ENCODE peak calls at places on chromosomes 13 and 19, in nine cellular contexts. C is ascending aorta, Y is IMR-90, R is WERI-Rb-1, A is fibroblast of pulmonary artery, O is AG09319, U is cardiac fibroblast, S is endodermal cell, Q is psoas muscle. V is an unnamed sample.
A peak's percentile ranks its signal among the peaks of the same experiment; 100 is the strongest.

GRCh38 chr19:33075519-33075918 is 5.5 kb upstream of the GPATCH1 start:
- DNase-seq in O (no peak), U (no peak), C (no peak), A (no peak), S (no peak), Q (no peak), Y (no peak), R (no peak), V (no peak)

GRCh38 chr13:27088619-27089018 is 83.0 kb downstream of the USP12 start:
- DNase-seq in Q (no peak), C (no peak), S (no peak), U (no peak), Y (no peak), O (no peak), R (no peak), A (no peak), V (no peak)

GRCh38 chr19:47124937-47125668 is 5.5 kb upstream of the SAE1 start:
- DNase-seq in R (peak; percentile 32), C (no peak), A (peak; percentile 86), Q (no peak), S (peak; percentile 76), O (no peak), U (peak; percentile 86), Y (peak; percentile 78), V (peak; percentile 74)

GRCh38 chr13:80312967-80313366 is 28.0 kb downstream of the SPRY2 start:
- DNase-seq in Y (peak; percentile 27), O (no peak), A (no peak), R (no peak), Q (no peak), S (no peak), C (no peak), U (peak; percentile 35), V (peak; percentile 26)

GRCh38 chr19:40143612-40144011 is 47.6 kb upstream of the MAP3K10 start:
- DNase-seq in S (no peak), Y (no peak), Q (no peak), O (no peak), C (no peak), R (no peak), A (no peak), U (no peak), V (no peak)

GRCh38 chr13:24083722-24084421 is 76.6 kb upstream of the SPATA13 start:
- DNase-seq in O (no peak), Q (no peak), Y (no peak), R (no peak), C (no peak), A (no peak), U (no peak), S (no peak), V (no peak)

GRCh38 chr13:67075239-67075638 is 154.9 kb downstream of the PCDH9 start:
- DNase-seq in C (no peak), Y (peak; percentile 15), R (no peak), A (peak; percentile 62), O (no peak), Q (no peak), U (peak; percentile 71), S (no peak), V (peak; percentile 2)

GRCh38 chr13:52012512-52012836 is 276 bp downstream of the ALG11 start:
- DNase-seq in Y (no peak), R (no peak), Q (no peak), A (no peak), U (no peak), O (no peak), S (no peak), C (no peak), V (no peak)

DNA sequence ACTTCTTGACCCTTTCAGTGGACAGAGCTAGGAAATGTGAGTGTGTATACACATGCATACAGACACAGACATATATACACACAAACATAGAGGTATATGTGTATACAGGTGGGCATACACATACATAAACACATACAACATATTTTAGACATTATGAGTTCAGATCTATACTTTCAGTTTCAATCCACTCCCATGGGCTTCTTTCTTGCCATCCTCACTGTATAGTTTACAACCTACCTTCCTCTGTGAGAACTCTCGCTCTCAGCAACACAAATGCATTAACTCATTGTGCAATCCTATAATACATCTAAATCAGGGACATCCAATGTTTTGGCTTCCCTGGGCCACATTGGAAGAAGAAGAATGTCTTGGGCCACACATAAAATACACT is 21.2 kb upstream of the SCEL start:
- DNase-seq in C (no peak), U (no peak), Q (no peak), O (no peak), R (no peak), Y (no peak), A (no peak), S (no peak), V (no peak)
- TF ChIP-seq CTCF in C (no peak), U (no peak), Q (no peak), O (no peak), R (no peak), Y (no peak), A (no peak), S (no peak), V (no peak)

GRCh38 chr13:62358646-62358932 is 942.9 kb upstream of the PCDH20 start:
- DNase-seq in Y (no peak), O (no peak), A (no peak), U (no peak), C (no peak), Q (no peak), S (no peak), R (no peak), V (no peak)

GRCh38 chr13:62360609-62361008 is 945.0 kb upstream of the PCDH20 start:
- DNase-seq in A (no peak), Q (no peak), S (no peak), O (no peak), C (no peak), Y (no peak), R (no peak), U (no peak), V (no peak)

GRCh38 chr13:62356977-62357376 is 941.3 kb upstream of the PCDH20 start:
- DNase-seq in R (no peak), O (no peak), Y (peak; percentile 34), U (no peak), Q (no peak), C (no peak), A (no peak), S (no peak), V (no peak)

DNA sequence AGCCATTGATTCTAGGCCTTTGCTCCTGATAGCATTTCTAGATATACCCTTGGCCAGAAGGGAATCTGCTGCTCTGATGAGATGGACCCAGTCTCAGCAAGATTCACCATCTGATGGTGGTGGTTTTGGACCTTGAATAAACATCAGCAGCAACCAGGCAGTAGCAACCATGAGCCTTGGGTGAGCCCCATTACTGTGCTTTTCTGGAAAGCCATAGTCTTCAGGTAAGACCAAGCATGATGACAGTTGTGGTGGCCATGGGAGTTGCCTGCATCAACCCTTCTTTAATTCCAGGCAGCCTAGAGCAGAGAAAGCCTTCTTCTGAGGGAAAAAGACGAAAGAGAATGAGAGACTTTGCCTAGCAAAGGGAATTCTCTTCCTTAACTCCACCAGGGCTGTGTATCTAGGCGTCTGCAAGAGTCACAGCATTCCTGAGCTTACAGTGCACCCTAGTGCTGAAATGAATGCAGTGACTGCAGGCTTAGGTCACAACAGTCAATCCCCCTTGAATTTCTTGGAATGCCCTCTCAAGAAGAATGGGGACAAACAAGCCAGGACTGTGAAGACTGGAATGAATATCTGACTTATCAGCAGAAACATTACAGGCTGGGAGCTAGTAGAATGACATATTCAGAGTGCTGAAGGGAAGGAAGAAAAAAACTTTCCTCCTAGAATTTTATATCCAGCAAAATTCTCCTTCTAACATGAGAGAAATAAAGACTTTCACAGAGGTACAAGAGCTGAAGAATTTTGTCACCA is 942.4 kb upstream of the PCDH20 start:
- DNase-seq in C (no peak), Y (peak; percentile 71), S (peak; percentile 88), Q (no peak), U (peak; percentile 19), A (peak; percentile 63), R (peak; percentile 32), O (peak; percentile 2), V (no peak)
- TF ChIP-seq CTCF in C (no peak), Y (peak; percentile 69), S (peak; percentile 95), Q (no peak), U (peak; percentile 7), A (peak; percentile 52), R (peak; percentile 66), O (peak; percentile 53), V (no peak)

GRCh38 chr19:16573296-16573695 is 1.1 kb upstream of the SLC35E1 start:
- DNase-seq in R (no peak), A (no peak), C (no peak), Y (no peak), S (no peak), U (no peak), Q (no peak), O (no peak), V (no peak)

GRCh38 chr19:16571689-16572331 is 405 bp downstream of the SLC35E1 start:
- DNase-seq in S (no peak), Q (peak; percentile 69), R (no peak), A (peak; percentile 16), O (no peak), C (no peak), U (no peak), Y (peak; percentile 20), V (no peak)

GRCh38 chr19:16572332-16573211 is at the start of gene SLC35E1:
- DNase-seq in U (peak; percentile 94), Y (peak; percentile 94), S (peak; percentile 98), O (peak; percentile 85), Q (peak; percentile 99), C (peak; percentile 97), A (peak; percentile 94), R (peak; percentile 96), V (peak; percentile 94)

GRCh38 chr19:16569609-16570320 is 2.5 kb downstream of the SLC35E1 start:
- DNase-seq in U (no peak), S (no peak), A (no peak), Y (no peak), C (no peak), O (no peak), Q (no peak), R (no peak), V (no peak)

DNA sequence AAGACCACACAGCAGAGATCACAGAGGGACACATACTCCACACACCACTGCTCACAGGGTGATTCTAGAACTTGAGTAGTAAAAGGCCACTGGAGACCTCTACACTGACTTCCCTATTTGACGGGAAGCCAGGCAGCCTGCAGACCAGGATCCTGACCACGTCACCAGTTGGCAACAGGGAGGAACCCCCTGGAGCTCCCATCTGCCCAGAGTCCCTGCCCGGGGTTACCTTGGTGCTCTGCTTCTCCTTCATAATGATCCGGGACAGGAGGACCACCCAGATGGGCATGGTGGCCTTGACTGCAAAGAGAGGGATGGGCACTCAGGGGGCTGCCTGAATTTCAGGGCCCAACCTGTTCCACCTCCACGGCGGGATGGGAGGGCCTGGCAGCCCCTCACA is 932 bp downstream of the SLC35E1 start:
- DNase-seq in Y (peak; percentile 36), U (peak; percentile 48), Q (no peak), R (no peak), O (no peak), C (no peak), A (peak; percentile 18), S (no peak), V (no peak)
- TF ChIP-seq CTCF in Y (no peak), U (no peak), Q (no peak), R (no peak), O (no peak), C (no peak), A (no peak), S (no peak), V (no peak)

DNA sequence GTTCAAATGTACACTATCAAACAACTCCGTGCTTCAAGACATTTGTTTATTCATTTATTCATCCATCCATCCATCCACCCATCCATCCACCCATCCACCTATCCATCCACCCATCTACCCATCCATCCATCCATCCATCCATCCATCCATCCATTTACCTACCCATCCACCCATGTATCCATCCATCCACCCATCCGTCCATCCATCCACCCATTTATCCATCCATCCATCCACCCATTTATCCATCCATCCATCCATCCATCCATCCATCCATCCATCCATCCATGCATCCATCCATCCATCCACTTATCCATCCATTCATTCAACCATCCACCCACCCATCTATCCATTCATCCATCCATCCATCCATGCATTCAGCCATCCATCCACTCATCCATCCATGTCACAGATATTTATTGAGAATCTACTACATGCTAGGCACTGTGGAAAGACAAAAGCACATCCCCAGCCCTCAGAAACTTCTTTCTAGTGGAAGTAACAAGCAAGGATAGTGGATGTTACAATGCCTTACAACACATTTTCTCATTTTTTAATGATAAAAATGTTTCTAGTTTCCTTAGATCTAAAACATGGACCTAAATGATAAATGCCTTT is 237.6 kb downstream of the ZNF536 start:
- DNase-seq in U (no peak), Y (no peak), O (no peak), A (no peak), C (no peak), Q (no peak), R (no peak), S (no peak), V (no peak)
- TF ChIP-seq CTCF in U (no peak), Y (no peak), O (no peak), A (no peak), C (no peak), Q (no peak), R (no peak), S (no peak), V (no peak)